ENCODE peak calls at places on chromosomes 11 and 22, in five cellular contexts. K is cardiac muscle cell; A is BE2C; L is neural crest cell; D is activated CD8-positive, alpha-beta T cell treated with anti-CD3 and anti-CD28 coated beads for 36 hours. X is an unnamed sample.

GRCh38 chr22:30947163-30947820 is 21.3 kb downstream of the MORC2 start:
- DNase-seq in K (no peak), A (no peak), L (peak), D (no peak), X (no peak)

GRCh38 chr22:50678218-50678650 is 5.6 kb downstream of the SHANK3 start:
- DNase-seq in K (no peak), A (no peak), L (no peak), D (no peak), X (no peak)

GRCh38 chr11:27563201-27563600 is 56.6 kb upstream of the LIN7C start:
- DNase-seq in K (peak), A (no peak), L (no peak), D (no peak), X (no peak)

GRCh38 chr11:19789840-19790710 is 77.4 kb downstream of the NAV2 start:
- DNase-seq in K (peak), A (no peak), L (no peak), D (no peak), X (no peak)

GRCh38 chr11:55655096-55655495 is 6.9 kb upstream of the OR4C6 start:
- DNase-seq in K (no peak), A (no peak), L (no peak), D (no peak), X (no peak)

GRCh38 chr11:122981388-122982264 is at the start of gene BSX:
- DNase-seq in K (peak), A (peak), L (peak), D (peak), X (peak)

GRCh38 chr11:64203421-64204079 is 3.0 kb upstream of the FERMT3 start:
- DNase-seq in K (no peak), A (no peak), L (no peak), D (no peak), X (no peak)

GRCh38 chr11:78841451-78842060 is 266.9 kb upstream of the NARS2 start:
- DNase-seq in K (peak), A (no peak), L (no peak), D (no peak), X (no peak)

GRCh38 chr22:44963832-44964721 is 45.7 kb downstream of the PHF21B start:
- DNase-seq in K (no peak), A (no peak), L (no peak), D (no peak), X (no peak)

GRCh38 chr11:16815047-16815767 is 76.8 kb downstream of the C11orf58 start:
- DNase-seq in K (peak), A (no peak), L (no peak), D (no peak), X (peak)

GRCh38 chr22:17706451-17706900 is 67.8 kb downstream of the BID start:
- DNase-seq in K (peak), A (peak), L (no peak), D (peak), X (peak)

GRCh38 chr22:17471901-17472566 is 91.3 kb upstream of the SLC25A18 start:
- DNase-seq in K (peak), A (no peak), L (no peak), D (no peak), X (no peak)

GRCh38 chr11:73228268-73229134 is 10.4 kb downstream of the P2RY2 start:
- DNase-seq in K (no peak), A (peak), L (no peak), D (no peak), X (no peak)

GRCh38 chr22:38921126-38921525 is 36.3 kb upstream of the APOBEC3A start:
- DNase-seq in K (no peak), A (no peak), L (no peak), D (no peak), X (no peak)

GRCh38 chr22:39240841-39241631 is 3.7 kb downstream of the PDGFB start:
- DNase-seq in K (no peak), A (peak), L (no peak), D (peak), X (no peak)

GRCh38 chr22:42651134-42651533 is 1.9 kb upstream of the CYB5R3 start:
- DNase-seq in K (no peak), A (no peak), L (no peak), D (no peak), X (no peak)

GRCh38 chr22:22820626-22821025 is 67.0 kb upstream of the IGLL5 start:
- DNase-seq in K (no peak), A (no peak), L (no peak), D (peak), X (no peak)

GRCh38 chr22:17159504-17159951 is 451 bp upstream of the HDHD5 start:
- DNase-seq in K (peak), A (peak), L (no peak), D (peak), X (peak)

GRCh38 chr22:31119026-31119717 is 3.6 kb upstream of the INPP5J start:
- DNase-seq in K (no peak), A (no peak), L (no peak), D (no peak), X (no peak)

GRCh38 chr11:78961186-78961782 is 386.6 kb upstream of the NARS2 start:
- DNase-seq in K (peak), A (peak), L (no peak), D (no peak), X (peak)

GRCh38 chr11:121514401-121514981 is 61.7 kb upstream of the SORL1-AS1 start:
- DNase-seq in K (no peak), A (no peak), L (no peak), D (peak), X (no peak)

GRCh38 chr11:2419638-2420501 is 19.3 kb downstream of the TSSC4 start:
- DNase-seq in K (peak), A (peak), L (peak), D (peak), X (peak)

GRCh38 chr11:130220311-130221030 is 60.9 kb downstream of the ST14 start:
- DNase-seq in K (no peak), A (no peak), L (no peak), D (no peak), X (no peak)

GRCh38 chr22:20438066-20438677 is 547 bp upstream of the SCARF2 start:
- DNase-seq in K (peak), A (no peak), L (no peak), D (no peak), X (no peak)

GRCh38 chr11:116582621-116583020 is 190.2 kb downstream of the BUD13 start:
- DNase-seq in K (no peak), A (no peak), L (no peak), D (no peak), X (no peak)

GRCh38 chr22:50250555-50251471 is at the start of gene HDAC10:
- DNase-seq in K (peak), A (peak), L (peak), D (peak), X (peak)

GRCh38 chr11:6404341-6405038 is 14.2 kb downstream of the SMPD1 start:
- DNase-seq in K (no peak), A (no peak), L (no peak), D (peak), X (no peak)

GRCh38 chr11:130582176-130582575 is 133.7 kb downstream of the ADAMTS15 start:
- DNase-seq in K (no peak), A (no peak), L (no peak), D (no peak), X (no peak)

GRCh38 chr11:117851091-117851490 is 25.4 kb downstream of the FXYD6 start:
- DNase-seq in K (peak), A (no peak), L (no peak), D (no peak), X (no peak)

GRCh38 chr22:44453441-44454112 is 44.5 kb downstream of the RTL6 start:
- DNase-seq in K (no peak), A (peak), L (no peak), D (no peak), X (no peak)

GRCh38 chr22:37132773-37133172 is 16.9 kb downstream of the IL2RB start:
- DNase-seq in K (no peak), A (no peak), L (no peak), D (no peak), X (no peak)

GRCh38 chr22:30864441-30865420 is 103.8 kb downstream of the MORC2 start:
- DNase-seq in K (no peak), A (no peak), L (no peak), D (no peak), X (no peak)

GRCh38 chr11:64266339-64266738 is 15.0 kb downstream of the PLCB3 start:
- DNase-seq in K (no peak), A (no peak), L (no peak), D (no peak), X (no peak)

GRCh38 chr11:7314811-7315604 is 63.3 kb downstream of the SYT9 start:
- DNase-seq in K (no peak), A (no peak), L (no peak), D (no peak), X (no peak)

GRCh38 chr11:102291831-102292230 is 25.5 kb upstream of the BIRC3 start:
- DNase-seq in K (no peak), A (no peak), L (no peak), D (no peak), X (no peak)